ENCODE peak calls at places on chromosomes 13 and 19, in four cellular contexts. H is A549, B is fibroblast of lung, W is thoracic aorta. F is an unnamed sample. For H3K4me1, the result is how much of the 10 kb centered on the place peaks cover.

GRCh38 chr19:47258895-47259555 is 2.7 kb downstream of the CCDC9 start:
- DNase-seq in H (no peak), W (no peak), B (no peak), F (no peak)

GRCh38 chr13:50366488-50367174 is 351.4 kb downstream of the KCNRG start:
- DNase-seq in W (no peak), B (no peak), H (no peak), F (no peak)

GRCh38 chr19:56097776-56098175 is 23.3 kb downstream of the ZNF787 start:
- DNase-seq in H (no peak), B (no peak), W (no peak), F (no peak)

GRCh38 chr19:57559008-57559403 is 657 bp downstream of the ZNF550 start:
- DNase-seq in B (peak), W (no peak), H (peak), F (peak)

GRCh38 chr13:113493315-113493951 is 2.9 kb upstream of the DCUN1D2 start:
- DNase-seq in W (no peak), B (peak), H (peak), F (peak)

GRCh38 chr13:30021611-30022010 is 171.2 kb upstream of the UBL3 start:
- DNase-seq in W (no peak), H (no peak), B (no peak), F (no peak)

GRCh38 chr13:21413013-21413412 is 46.1 kb downstream of the ZDHHC20 start:
- DNase-seq in H (no peak), W (no peak), B (peak), F (peak)

GRCh38 chr19:5078179-5078578 is 109.3 kb downstream of the KDM4B start:
- DNase-seq in B (no peak), H (no peak), W (no peak), F (no peak)

GRCh38 chr19:49017041-49017665 is at the start of gene LHB:
- DNase-seq in H (no peak), W (no peak), B (no peak), F (no peak)

GRCh38 chr19:54390942-54391577 is 24.2 kb upstream of the TTYH1 start:
- DNase-seq in B (peak), W (no peak), H (no peak), F (peak)

GRCh38 chr13:99988469-99989375 is 7.1 kb downstream of the ZIC2 start:
- DNase-seq in H (no peak), B (no peak), W (no peak), F (no peak)

GRCh38 chr19:868458-869244 is 9.2 kb downstream of the CFD start:
- DNase-seq in B (no peak), H (no peak), W (no peak), F (no peak)

GRCh38 chr13:94920578-94920977 is 208.2 kb upstream of the SOX21 start:
- DNase-seq in W (no peak), B (no peak), H (no peak), F (no peak)

GRCh38 chr19:35247526-35248309 is 1.1 kb upstream of the LSR start:
- DNase-seq in B (no peak), H (peak), W (no peak), F (peak)

GRCh38 chr13:51935326-51936171 is 73.8 kb downstream of the CCDC70 start:
- DNase-seq in B (peak), W (no peak), H (peak), F (peak)

GRCh38 chr19:50203281-50204080 is at the start of gene MYH14:
- DNase-seq in B (peak), W (peak), H (peak), F (no peak)

GRCh38 chr13:28409648-28410047 is 85.3 kb downstream of the FLT1 start:
- DNase-seq in H (no peak), B (no peak), W (no peak), F (no peak)
- H3K4me1 ChIP-seq in H (under half), B (under half), W (under half), F (under half)

GRCh38 chr19:7868326-7868670 is 5.9 kb downstream of the PRR36 start:
- DNase-seq in H (no peak), B (no peak), W (no peak), F (no peak)

GRCh38 chr19:7869910-7870511 is 4.2 kb downstream of the PRR36 start:
- DNase-seq in W (no peak), H (no peak), B (no peak), F (peak)

GRCh38 chr19:7868671-7869452 is 5.3 kb downstream of the PRR36 start:
- DNase-seq in H (peak), B (peak), W (no peak), F (peak)

GRCh38 chr19:7870571-7871279 is 3.5 kb downstream of the PRR36 start:
- DNase-seq in B (peak), H (no peak), W (no peak), F (peak)

DNA sequence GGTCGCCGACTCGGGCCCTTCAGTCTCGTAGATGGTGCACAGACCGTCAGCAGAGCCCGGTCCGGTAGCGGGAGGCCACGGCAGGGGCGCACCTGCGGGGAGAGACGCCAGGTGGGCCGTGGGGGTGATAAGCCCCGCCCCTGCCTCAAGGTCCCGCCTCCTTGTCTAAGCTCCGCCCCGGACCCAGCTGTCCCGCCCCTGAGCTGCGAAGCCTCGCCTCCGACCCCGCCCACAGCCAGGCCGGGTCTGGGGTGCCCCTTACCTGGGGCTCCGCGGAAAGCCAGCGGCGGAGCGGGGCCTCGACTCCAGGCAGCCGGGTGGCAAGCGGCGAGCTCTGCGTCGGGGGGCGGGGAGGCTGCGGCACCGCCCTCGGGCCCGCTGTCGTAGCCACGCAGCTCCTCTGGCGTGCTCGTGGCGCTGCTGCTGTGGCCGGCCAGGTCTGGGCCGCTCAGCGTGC is 4.7 kb downstream of the PRR36 start:
- DNase-seq in W (no peak), B (no peak), H (no peak), F (peak)
- H3K4me3 ChIP-seq in W (peak), B (no peak), H (peak), F (peak)

DNA sequence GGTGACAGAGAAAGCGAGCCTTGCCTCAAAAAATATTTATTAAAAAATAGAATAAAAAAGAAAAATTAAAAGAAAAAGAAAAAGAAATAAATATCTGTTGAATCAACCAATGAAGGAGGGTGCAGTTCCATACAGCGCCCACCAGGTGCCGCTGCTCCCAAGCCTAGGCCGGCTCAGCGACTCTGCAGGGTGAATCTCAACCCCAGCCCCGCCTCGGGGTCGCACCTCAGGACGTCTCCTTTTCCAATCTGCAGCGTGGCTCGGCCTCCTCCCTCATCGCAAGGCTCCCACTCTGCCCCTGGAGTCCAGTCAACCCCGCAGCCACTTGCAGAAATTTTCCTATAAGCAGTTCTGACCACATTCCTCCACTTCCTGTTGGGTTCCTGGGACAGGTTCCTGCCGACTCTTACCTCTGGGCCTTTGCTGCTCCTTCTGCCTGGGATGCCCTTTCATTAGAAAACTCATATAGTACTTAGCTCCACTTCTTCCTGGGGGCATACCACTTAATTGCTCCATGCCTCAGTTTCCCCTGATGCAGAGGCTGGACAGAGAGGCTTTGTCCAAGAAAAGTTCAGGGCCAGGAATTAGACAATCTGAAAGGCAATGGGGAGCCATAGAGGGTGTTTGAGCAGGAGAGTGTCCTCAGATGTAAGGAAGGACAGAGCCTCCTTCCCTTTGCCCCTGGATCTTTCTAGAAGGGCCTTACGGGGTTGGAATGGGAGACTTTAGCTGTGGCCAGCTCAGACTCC is 24.3 kb downstream of the NFILZ start:
- DNase-seq in W (no peak), B (peak), H (peak), F (peak)
- TF ChIP-seq CTCF in W (peak), B (peak), H (peak), F (peak)

GRCh38 chr13:98511435-98511834 is 65.5 kb downstream of the STK24 start:
- DNase-seq in H (no peak), W (no peak), B (no peak), F (no peak)
- H3K4me1 ChIP-seq in H (under half), W (under half), B (under half), F (under half)

GRCh38 chr19:17450264-17451075 is 2.0 kb upstream of the TMEM221 start:
- DNase-seq in B (no peak), H (no peak), W (no peak), F (peak)

GRCh38 chr19:17445526-17446165 is 2.8 kb downstream of the TMEM221 start:
- DNase-seq in B (no peak), W (no peak), H (no peak), F (no peak)

GRCh38 chr19:17448190-17448967 is at the start of gene TMEM221:
- DNase-seq in W (no peak), B (peak), H (peak), F (no peak)

GRCh38 chr19:17451820-17452219 is 3.4 kb upstream of the TMEM221 start:
- DNase-seq in H (no peak), W (no peak), B (no peak), F (no peak)

GRCh38 chr19:17447704-17448189 is 721 bp downstream of the TMEM221 start:
- DNase-seq in W (no peak), H (no peak), B (no peak), F (no peak)
- H3K4me3 ChIP-seq in W (peak), H (peak), B (no peak), F (peak)

GRCh38 chr13:61029064-61029463 is 386.6 kb downstream of the PCDH20 start:
- DNase-seq in B (no peak), H (no peak), W (no peak), F (no peak)
- TF ChIP-seq CTCF in B (no peak), H (no peak), W (no peak), F (no peak)

GRCh38 chr19:3121396-3121795 is 14.4 kb upstream of the GNA15 start:
- DNase-seq in W (no peak), B (no peak), H (no peak), F (no peak)
- H3K4me1 ChIP-seq in W (under half), B (under half), H (under half), F (under half)

GRCh38 chr13:46684287-46685001 is 112.5 kb downstream of the ESD start:
- DNase-seq in B (peak), W (no peak), H (no peak), F (no peak)

GRCh38 chr13:46682015-46682414 is 114.9 kb downstream of the ESD start:
- DNase-seq in H (no peak), B (no peak), W (no peak), F (no peak)

GRCh38 chr13:46685006-46685730 is 111.8 kb downstream of the ESD start:
- DNase-seq in H (no peak), B (no peak), W (no peak), F (no peak)

GRCh38 chr13:46686171-46686570 is 110.8 kb downstream of the ESD start:
- DNase-seq in W (no peak), H (no peak), B (no peak), F (no peak)

GRCh38 chr13:46683879-46684278 is 113.1 kb downstream of the ESD start:
- DNase-seq in W (no peak), H (no peak), B (peak), F (no peak)
- H3K4me3 ChIP-seq in W (no peak), H (no peak), B (no peak), F (no peak)

GRCh38 chr19:10966809-10967208 is 6.0 kb downstream of the SMARCA4 start:
- DNase-seq in W (no peak), B (no peak), H (no peak), F (no peak)

GRCh38 chr19:10962863-10963262 is 2.0 kb downstream of the SMARCA4 start:
- DNase-seq in B (no peak), W (no peak), H (no peak), F (no peak)

GRCh38 chr19:10963865-10964264 is 3.0 kb downstream of the SMARCA4 start:
- DNase-seq in H (no peak), B (no peak), W (no peak), F (no peak)

GRCh38 chr19:10965398-10965797 is 4.6 kb downstream of the SMARCA4 start:
- DNase-seq in H (no peak), B (no peak), W (no peak), F (no peak)

DNA sequence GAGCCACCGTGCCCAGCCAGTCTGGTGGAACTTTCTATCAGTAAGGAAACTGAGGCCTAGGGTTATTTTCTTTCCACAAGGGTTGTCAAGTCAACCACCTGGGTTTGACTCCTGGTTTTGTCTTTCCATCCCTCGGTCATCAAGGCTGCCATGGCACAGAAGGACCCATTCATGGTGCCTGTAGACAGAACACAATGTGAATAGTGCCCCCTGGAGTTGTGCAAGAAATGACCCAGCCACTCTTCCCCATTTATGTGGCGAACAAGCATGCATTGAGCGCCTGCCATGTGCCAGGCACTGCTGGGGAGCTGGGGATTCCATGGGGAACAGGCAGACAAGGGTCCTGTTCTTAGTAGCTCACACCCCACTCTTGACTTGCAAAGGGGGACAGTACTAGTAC is 4.1 kb downstream of the SMARCA4 start:
- DNase-seq in B (no peak), W (no peak), H (no peak), F (no peak)
- TF ChIP-seq CTCF in B (no peak), W (no peak), H (no peak), F (no peak)

GRCh38 chr19:13833330-13834265 is 38.4 kb downstream of the ZSWIM4 start:
- DNase-seq in W (peak), B (peak), H (peak), F (peak)

GRCh38 chr19:13834308-13834790 is 39.1 kb downstream of the ZSWIM4 start:
- DNase-seq in W (no peak), B (peak), H (peak), F (peak)

GRCh38 chr19:13838071-13838942 is 38.6 kb upstream of the NANOS3 start:
- DNase-seq in B (no peak), W (no peak), H (no peak), F (no peak)

GRCh38 chr19:13838943-13839192 is 38.1 kb upstream of the NANOS3 start:
- DNase-seq in B (no peak), W (peak), H (no peak), F (no peak)

GRCh38 chr19:13835791-13836723 is 40.8 kb downstream of the ZSWIM4 start:
- DNase-seq in H (no peak), B (no peak), W (no peak), F (no peak)
- H3K4me1 ChIP-seq in H (half or more), B (under half), W (under half), F (under half)